ENCODE peak calls at places on chromosomes 2 and 18, in eight cellular contexts. One of them, this sample, is unnamed.
A peak's percentile ranks its signal among the peaks of the same experiment; 100 is the strongest.

GRCh38 chr2:207744451-207744850 is 25.3 kb downstream of the FZD5 start:
- DNase-seq in T-helper 1 cell: no peak
- DNase-seq in NT2/D1: no peak
- DNase-seq in stimulated activated CD8-positive, alpha-beta memory T cell treated with anti-CD3 and anti-CD28 coated beads, Interleukin-7, amount 100 ng/mL, for 4 hours: no peak
- DNase-seq in heart left ventricle: no peak
- DNase-seq in HuH-7.5: no peak
- DNase-seq in CD4-positive, alpha-beta memory T cell: no peak
- DNase-seq in mucosa of descending colon: no peak
- DNase-seq in this sample: no peak

GRCh38 chr2:224308267-224308911 is 93.5 kb downstream of the FAM124B start:
- DNase-seq in T-helper 1 cell: no peak
- DNase-seq in NT2/D1: no peak
- DNase-seq in stimulated activated CD8-positive, alpha-beta memory T cell treated with anti-CD3 and anti-CD28 coated beads, Interleukin-7, amount 100 ng/mL, for 4 hours: no peak
- DNase-seq in heart left ventricle: no peak
- DNase-seq in HuH-7.5: no peak
- DNase-seq in CD4-positive, alpha-beta memory T cell: no peak
- DNase-seq in mucosa of descending colon: no peak
- DNase-seq in this sample: no peak

GRCh38 chr2:108280466-108280865 is 8.2 kb upstream of the SULT1C2 start:
- DNase-seq in T-helper 1 cell: no peak
- DNase-seq in NT2/D1: no peak
- DNase-seq in stimulated activated CD8-positive, alpha-beta memory T cell treated with anti-CD3 and anti-CD28 coated beads, Interleukin-7, amount 100 ng/mL, for 4 hours: no peak
- DNase-seq in heart left ventricle: no peak
- DNase-seq in HuH-7.5: no peak
- DNase-seq in CD4-positive, alpha-beta memory T cell: no peak
- DNase-seq in mucosa of descending colon: no peak
- DNase-seq in this sample: no peak

GRCh38 chr2:97885841-97886240 is 109.9 kb downstream of the TMEM131 start:
- DNase-seq in T-helper 1 cell: no peak
- DNase-seq in NT2/D1: no peak
- DNase-seq in stimulated activated CD8-positive, alpha-beta memory T cell treated with anti-CD3 and anti-CD28 coated beads, Interleukin-7, amount 100 ng/mL, for 4 hours: no peak
- DNase-seq in heart left ventricle: no peak
- DNase-seq in HuH-7.5: no peak
- DNase-seq in CD4-positive, alpha-beta memory T cell: no peak
- DNase-seq in mucosa of descending colon: no peak
- DNase-seq in this sample: no peak

GRCh38 chr2:69768217-69768616 is 26.3 kb downstream of the ANXA4 start:
- DNase-seq in T-helper 1 cell: no peak
- DNase-seq in NT2/D1: no peak
- DNase-seq in stimulated activated CD8-positive, alpha-beta memory T cell treated with anti-CD3 and anti-CD28 coated beads, Interleukin-7, amount 100 ng/mL, for 4 hours: no peak
- DNase-seq in heart left ventricle: no peak
- DNase-seq in HuH-7.5: no peak
- DNase-seq in CD4-positive, alpha-beta memory T cell: no peak
- DNase-seq in mucosa of descending colon: no peak
- DNase-seq in this sample: no peak

GRCh38 chr2:202545931-202546330 is 88.8 kb upstream of the FAM117B start:
- DNase-seq in T-helper 1 cell: no peak
- DNase-seq in NT2/D1: no peak
- DNase-seq in stimulated activated CD8-positive, alpha-beta memory T cell treated with anti-CD3 and anti-CD28 coated beads, Interleukin-7, amount 100 ng/mL, for 4 hours: no peak
- DNase-seq in heart left ventricle: no peak
- DNase-seq in HuH-7.5: no peak
- DNase-seq in CD4-positive, alpha-beta memory T cell: no peak
- DNase-seq in mucosa of descending colon: no peak
- DNase-seq in this sample: no peak

GRCh38 chr2:240423788-240424191 is 11.7 kb upstream of the GPC1 start:
- DNase-seq in T-helper 1 cell: peak; percentile 7
- DNase-seq in NT2/D1: no peak
- DNase-seq in stimulated activated CD8-positive, alpha-beta memory T cell treated with anti-CD3 and anti-CD28 coated beads, Interleukin-7, amount 100 ng/mL, for 4 hours: no peak
- DNase-seq in heart left ventricle: peak; percentile 37
- DNase-seq in HuH-7.5: no peak
- DNase-seq in CD4-positive, alpha-beta memory T cell: no peak
- DNase-seq in mucosa of descending colon: no peak
- DNase-seq in this sample: no peak

GRCh38 chr18:62837011-62837410 is 121.7 kb downstream of the PHLPP1 start:
- DNase-seq in T-helper 1 cell: no peak
- DNase-seq in NT2/D1: no peak
- DNase-seq in stimulated activated CD8-positive, alpha-beta memory T cell treated with anti-CD3 and anti-CD28 coated beads, Interleukin-7, amount 100 ng/mL, for 4 hours: no peak
- DNase-seq in heart left ventricle: no peak
- DNase-seq in HuH-7.5: no peak
- DNase-seq in CD4-positive, alpha-beta memory T cell: no peak
- DNase-seq in mucosa of descending colon: no peak
- DNase-seq in this sample: no peak

GRCh38 chr2:173076557-173077345 is 1.1 kb downstream of the MAP3K20 start:
- DNase-seq in T-helper 1 cell: no peak
- DNase-seq in NT2/D1: no peak
- DNase-seq in stimulated activated CD8-positive, alpha-beta memory T cell treated with anti-CD3 and anti-CD28 coated beads, Interleukin-7, amount 100 ng/mL, for 4 hours: peak; percentile 6
- DNase-seq in heart left ventricle: peak; percentile 69
- DNase-seq in HuH-7.5: peak; percentile 28
- DNase-seq in CD4-positive, alpha-beta memory T cell: peak; percentile 6
- DNase-seq in mucosa of descending colon: peak; percentile 63
- DNase-seq in this sample: no peak

GRCh38 chr2:84493494-84493893 is 22.8 kb upstream of the DNAH6 start:
- DNase-seq in T-helper 1 cell: no peak
- DNase-seq in NT2/D1: no peak
- DNase-seq in stimulated activated CD8-positive, alpha-beta memory T cell treated with anti-CD3 and anti-CD28 coated beads, Interleukin-7, amount 100 ng/mL, for 4 hours: no peak
- DNase-seq in heart left ventricle: no peak
- DNase-seq in HuH-7.5: no peak
- DNase-seq in CD4-positive, alpha-beta memory T cell: no peak
- DNase-seq in mucosa of descending colon: no peak
- DNase-seq in this sample: no peak

GRCh38 chr2:31784868-31785267 is 204.1 kb upstream of the SRD5A2 start:
- DNase-seq in T-helper 1 cell: no peak
- DNase-seq in NT2/D1: no peak
- DNase-seq in stimulated activated CD8-positive, alpha-beta memory T cell treated with anti-CD3 and anti-CD28 coated beads, Interleukin-7, amount 100 ng/mL, for 4 hours: no peak
- DNase-seq in heart left ventricle: no peak
- DNase-seq in HuH-7.5: no peak
- DNase-seq in CD4-positive, alpha-beta memory T cell: no peak
- DNase-seq in mucosa of descending colon: no peak
- DNase-seq in this sample: no peak

GRCh38 chr2:52964916-52965530 is 802.6 kb upstream of the CHAC2 start:
- DNase-seq in T-helper 1 cell: no peak
- DNase-seq in NT2/D1: peak; percentile 18
- DNase-seq in stimulated activated CD8-positive, alpha-beta memory T cell treated with anti-CD3 and anti-CD28 coated beads, Interleukin-7, amount 100 ng/mL, for 4 hours: no peak
- DNase-seq in heart left ventricle: no peak
- DNase-seq in HuH-7.5: no peak
- DNase-seq in CD4-positive, alpha-beta memory T cell: no peak
- DNase-seq in mucosa of descending colon: no peak
- DNase-seq in this sample: peak; percentile 17

This sample was measured in iPS DF 19.7.